ENCODE peak calls at places on chromosomes 16 and 17, in five cellular contexts. L is IMR-90, R is H9, B is H1, O is neuronal stem cell. I is an unnamed sample. For H3K79me1, the result is how much of the 10 kb centered on the place peaks cover.

GRCh38 chr16:79154081-79154480 is 446.5 kb downstream of the MAF start:
- DNase-seq in R (no peak), L (no peak), O (peak), B (no peak), I (no peak)

GRCh38 chr16:57299009-57299718 is 14.7 kb upstream of the PLLP start:
- DNase-seq in R (no peak), L (no peak), O (no peak), B (peak), I (no peak)

GRCh38 chr16:10752843-10753523 is 9.3 kb downstream of the NUBP1 start:
- DNase-seq in R (no peak), B (no peak), L (no peak), O (no peak), I (no peak)

GRCh38 chr17:50426472-50426782 is 409 bp downstream of the ACSF2 start:
- DNase-seq in B (no peak), L (no peak), O (no peak), R (no peak), I (peak)

GRCh38 chr16:58511933-58512815 is 3.1 kb upstream of the SETD6 start:
- DNase-seq in R (peak), B (peak), O (no peak), L (peak), I (peak)

GRCh38 chr16:54284931-54285413 is 1.6 kb downstream of the IRX3 start:
- DNase-seq in R (peak), L (no peak), B (peak), O (no peak), I (peak)

GRCh38 chr17:34582185-34582900 is 3.0 kb downstream of the TMEM132E start:
- DNase-seq in B (no peak), R (peak), O (no peak), L (no peak), I (no peak)

GRCh38 chr17:49959183-49959935 is 9.6 kb upstream of the DLX4 start:
- DNase-seq in O (no peak), B (no peak), L (peak), R (peak), I (peak)

GRCh38 chr16:28873543-28874201 is 4.6 kb upstream of the ATP2A1 start:
- DNase-seq in B (peak), R (peak), O (no peak), L (no peak), I (no peak)

GRCh38 chr17:79242873-79243602 is 168.4 kb downstream of the ENGASE start:
- DNase-seq in R (no peak), L (no peak), B (no peak), O (no peak), I (no peak)

GRCh38 chr17:33038740-33039139 is 47.1 kb downstream of the SPACA3 start:
- DNase-seq in L (peak), B (peak), O (peak), R (peak), I (peak)

GRCh38 chr16:10558746-10559641 is 21.4 kb downstream of the EMP2 start:
- DNase-seq in R (no peak), B (no peak), L (no peak), O (no peak), I (no peak)

GRCh38 chr17:47275245-47275984 is 21.8 kb downstream of the ITGB3 start:
- DNase-seq in R (peak), O (peak), B (peak), L (peak), I (peak)

GRCh38 chr17:3596804-3597464 is 12.3 kb downstream of the TRPV1 start:
- DNase-seq in O (no peak), R (no peak), L (no peak), B (no peak), I (peak)

GRCh38 chr17:59292174-59292523 is 39.3 kb upstream of the YPEL2 start:
- DNase-seq in R (no peak), L (no peak), B (no peak), O (no peak), I (no peak)

GRCh38 chr17:4072487-4073157 is 70.2 kb downstream of the ZZEF1 start:
- DNase-seq in O (no peak), R (no peak), B (no peak), L (peak), I (no peak)

GRCh38 chr17:2025220-2025621 is at the start of gene RTN4RL1:
- DNase-seq in B (peak), L (no peak), O (peak), R (peak), I (peak)

GRCh38 chr17:27446569-27447301 is 9.5 kb upstream of the KSR1 start:
- DNase-seq in B (no peak), R (no peak), O (no peak), L (peak), I (peak)

GRCh38 chr17:77124192-77124908 is 16.4 kb upstream of the SEC14L1 start:
- DNase-seq in O (no peak), B (no peak), R (no peak), L (peak), I (no peak)

GRCh38 chr17:4167786-4168185 is 24.8 kb downstream of the CYB5D2 start:
- DNase-seq in R (no peak), O (no peak), L (no peak), B (no peak), I (no peak)

GRCh38 chr17:38449364-38449763 is 21.1 kb downstream of the ARHGAP23 start:
- DNase-seq in R (peak), B (no peak), O (no peak), L (no peak), I (peak)

GRCh38 chr17:78174332-78174869 is 6.0 kb downstream of the SYNGR2 start:
- DNase-seq in B (no peak), O (no peak), L (no peak), R (no peak), I (no peak)

GRCh38 chr17:73393962-73394361 is 82.2 kb upstream of the CDC42EP4 start:
- DNase-seq in L (peak), B (no peak), O (no peak), R (peak), I (peak)

GRCh38 chr17:7839890-7840260 is 5.9 kb downstream of the KDM6B start:
- DNase-seq in R (no peak), L (peak), B (no peak), O (no peak), I (no peak)

GRCh38 chr16:69535123-69536050 is 30.4 kb upstream of the NFAT5 start:
- DNase-seq in L (peak), B (no peak), O (no peak), R (no peak), I (peak)

GRCh38 chr17:70929226-70929625 is 759.9 kb downstream of the KCNJ2 start:
- DNase-seq in O (no peak), L (peak), B (no peak), R (no peak), I (no peak)

GRCh38 chr16:58426095-58426494 is 33.8 kb downstream of the GINS3 start:
- DNase-seq in B (no peak), L (no peak), R (no peak), O (no peak), I (no peak)

GRCh38 chr17:81290230-81290629 is 4.9 kb downstream of the SLC38A10 start:
- DNase-seq in O (no peak), B (no peak), R (no peak), L (no peak), I (no peak)

GRCh38 chr17:81287741-81288430 is 7.2 kb downstream of the SLC38A10 start:
- DNase-seq in B (no peak), L (no peak), R (no peak), O (no peak), I (no peak)

GRCh38 chr17:81288715-81289114 is 6.4 kb downstream of the SLC38A10 start:
- DNase-seq in L (no peak), R (no peak), O (no peak), B (no peak), I (no peak)

GRCh38 chr17:81291662-81292061 is 3.4 kb downstream of the SLC38A10 start:
- DNase-seq in L (peak), R (peak), O (no peak), B (peak), I (peak)

GRCh38 chr17:81289627-81290026 is 5.5 kb downstream of the SLC38A10 start:
- DNase-seq in B (no peak), O (no peak), R (no peak), L (no peak), I (no peak)
- H3K79me1 ChIP-seq in B (under half), O (under half), R (under half), L (under half), I (under half)

GRCh38 chr16:24815052-24815451 is 30.7 kb upstream of the SLC5A11 start:
- DNase-seq in R (no peak), L (no peak), B (no peak), O (no peak), I (no peak)
- H3K79me1 ChIP-seq in R (under half), L (under half), B (under half), O (under half), I (under half)

GRCh38 chr16:81547919-81548216 is 103.3 kb downstream of the CMIP start:
- DNase-seq in R (no peak), L (no peak), B (no peak), O (no peak), I (no peak)
- H3K79me1 ChIP-seq in R (under half), L (under half), B (half or more), O (under half), I (half or more)

GRCh38 chr16:4512473-4512872 is 26.1 kb downstream of the CDIP1 start:
- DNase-seq in L (peak), B (no peak), R (no peak), O (no peak), I (no peak)

GRCh38 chr16:4513881-4514280 is 24.7 kb downstream of the CDIP1 start:
- DNase-seq in O (no peak), R (no peak), L (no peak), B (no peak), I (no peak)

GRCh38 chr16:4513086-4513860 is 25.3 kb downstream of the CDIP1 start:
- DNase-seq in L (no peak), B (no peak), R (no peak), O (no peak), I (no peak)

GRCh38 chr16:4515611-4516233 is 22.9 kb downstream of the CDIP1 start:
- DNase-seq in R (no peak), B (no peak), O (no peak), L (no peak), I (no peak)

DNA sequence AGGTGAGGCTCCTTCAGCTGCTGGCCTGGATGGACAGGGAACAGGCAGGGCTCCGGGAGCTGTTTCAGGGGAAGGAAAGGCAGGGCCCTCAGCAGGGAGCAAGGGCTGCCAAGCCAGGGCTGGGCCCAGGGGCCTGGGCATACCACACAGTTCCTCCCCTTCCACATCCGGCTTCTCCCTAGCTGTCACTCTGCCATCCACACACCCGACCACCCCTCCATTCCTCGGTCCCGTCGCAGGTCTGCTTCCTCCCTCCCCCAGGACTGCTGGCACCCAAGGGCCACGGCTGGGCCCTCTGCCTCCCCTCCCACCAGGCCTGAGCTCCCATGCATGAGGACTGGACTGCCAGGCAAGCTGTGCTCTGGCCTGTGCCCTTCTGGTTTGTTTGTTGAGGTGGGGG is 24.0 kb downstream of the CDIP1 start:
- DNase-seq in R (no peak), O (no peak), L (no peak), B (no peak), I (no peak)
- H3K79me1 ChIP-seq in R (under half), O (under half), L (under half), B (under half), I (under half)

GRCh38 chr17:17770371-17771059 is 66.3 kb downstream of the SREBF1 start:
- DNase-seq in R (no peak), B (no peak), O (no peak), L (no peak), I (no peak)
- H3K79me1 ChIP-seq in R (under half), B (under half), O (under half), L (under half), I (under half)

DNA sequence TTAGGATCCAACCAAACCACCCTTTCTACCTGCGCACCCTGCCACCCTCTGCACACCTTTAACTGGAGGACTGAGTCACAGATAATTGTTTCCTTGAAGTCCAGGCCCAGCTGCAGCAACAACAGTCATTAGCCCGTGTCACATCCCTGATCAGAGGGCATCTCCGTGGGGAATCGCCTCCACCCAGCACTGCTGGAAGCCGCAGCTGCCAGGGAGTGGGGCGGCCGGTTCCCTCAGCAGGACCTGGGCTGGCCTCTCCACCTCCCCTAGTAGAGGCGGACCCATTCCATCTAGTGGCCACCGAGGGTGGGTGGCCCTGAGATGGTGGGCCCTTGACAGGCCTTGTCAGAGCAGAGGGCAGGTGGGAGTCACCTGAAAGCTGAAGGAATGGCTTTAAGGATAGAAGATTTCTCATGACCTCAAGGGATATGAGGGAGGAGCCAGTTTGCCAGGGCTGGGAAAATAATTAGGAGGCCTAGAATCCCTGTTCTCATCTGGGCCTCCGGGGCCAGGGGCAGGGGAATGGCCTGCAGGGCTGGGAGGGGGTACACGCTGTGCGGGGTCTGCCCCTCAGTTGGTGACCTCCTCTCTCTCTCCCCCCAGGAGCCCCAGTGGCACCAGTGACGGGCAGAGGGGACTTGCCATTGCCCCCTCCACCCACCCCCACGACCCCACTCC is 6.2 kb downstream of the PRSS53 start:
- DNase-seq in R (peak), B (no peak), O (no peak), L (no peak), I (no peak)
- H3K79me1 ChIP-seq in R (under half), B (under half), O (under half), L (under half), I (under half)

DNA sequence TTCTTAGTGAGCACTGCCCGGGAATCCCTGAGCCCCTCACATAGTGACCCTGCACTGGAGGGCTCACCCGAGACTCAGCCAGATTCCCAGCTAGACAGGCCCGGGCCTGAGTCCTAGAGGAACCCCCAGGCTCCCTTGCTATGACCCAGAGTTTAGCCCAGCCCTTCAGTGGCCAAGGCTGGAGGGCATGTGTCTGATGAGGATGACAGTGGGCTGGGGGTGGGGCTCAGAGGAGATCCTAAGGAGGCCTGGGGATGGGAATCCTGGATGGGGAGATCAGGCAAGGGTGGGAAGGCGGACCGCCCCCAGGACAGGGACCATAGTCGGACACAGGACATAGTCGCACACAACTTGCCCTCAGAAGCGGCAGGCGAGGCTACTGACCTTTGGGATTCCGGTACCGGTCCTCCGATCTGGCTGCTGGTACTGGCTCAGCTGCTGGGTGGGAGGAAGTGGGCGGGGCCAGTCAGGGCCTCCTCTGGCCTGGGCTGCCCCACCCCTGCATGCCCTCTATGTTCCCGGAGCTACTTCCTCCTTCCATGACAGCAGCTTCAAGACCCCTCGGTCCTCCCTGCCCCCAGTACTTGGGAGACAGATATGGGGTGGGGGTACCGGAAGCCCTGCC is 1.1 kb downstream of the CD79B start:
- DNase-seq in O (no peak), B (peak), R (peak), L (no peak), I (peak)
- H3K79me1 ChIP-seq in O (under half), B (under half), R (under half), L (under half), I (under half)

I was measured in mesendoderm.